ENCODE peak calls at places on chromosomes 4 and X, in six cellular contexts. B is stomach, U is mucosa of descending colon, G is neural progenitor cell, R is T-cell, L is HEK293T. F is an unnamed sample.

GRCh38 chr4:189367832-189368231 is 572.8 kb upstream of the FRG1 start:
- DNase-seq in B (no peak), R (no peak), L (no peak), G (no peak), U (no peak), F (no peak)

GRCh38 chr4:103091601-103092223 is 7.9 kb downstream of the BDH2 start:
- DNase-seq in B (no peak), G (peak; percentile 71), R (peak; percentile 33), L (peak; percentile 26), U (no peak), F (no peak)

GRCh38 chr4:117001077-117001476 is 84.3 kb downstream of the TRAM1L1 start:
- DNase-seq in U (no peak), G (peak; percentile 39), L (no peak), B (no peak), R (no peak), F (no peak)

GRCh38 chr4:67468801-67469200 is 76.5 kb downstream of the CENPC start:
- DNase-seq in L (no peak), B (no peak), G (no peak), U (no peak), R (no peak), F (no peak)

GRCh38 chrX:155313766-155314165 is 20.6 kb downstream of the CLIC2 start:
- DNase-seq in R (no peak), L (no peak), U (no peak), B (no peak), G (no peak), F (no peak)

GRCh38 chr4:93228021-93228420 is 600.5 kb upstream of the ATOH1 start:
- DNase-seq in R (no peak), G (no peak), U (no peak), B (no peak), L (no peak), F (no peak)

GRCh38 chr4:39855909-39856512 is 121.7 kb downstream of the PDS5A start:
- DNase-seq in U (no peak), R (no peak), L (no peak), G (no peak), B (no peak), F (no peak)

GRCh38 chr4:128521634-128522253 is 234.1 kb upstream of the PGRMC2 start:
- DNase-seq in R (no peak), U (no peak), L (no peak), B (no peak), G (no peak), F (no peak)

GRCh38 chr4:52659722-52660261 is 691 bp upstream of the USP46 start:
- DNase-seq in L (no peak), G (peak; percentile 58), R (no peak), B (peak; percentile 71), U (peak; percentile 76), F (no peak)

GRCh38 chr4:38284294-38285045 is 324.3 kb downstream of the PTTG2 start:
- DNase-seq in B (no peak), L (no peak), U (no peak), R (no peak), G (no peak), F (no peak)

GRCh38 chr4:167216783-167217182 is 17.5 kb downstream of the SPOCK3 start:
- DNase-seq in B (no peak), G (no peak), R (no peak), L (no peak), U (no peak), F (no peak)

GRCh38 chr4:176277162-176277904 is 8.3 kb upstream of the ASB5 start:
- DNase-seq in G (peak; percentile 75), L (peak; percentile 73), B (peak; percentile 71), U (no peak), R (peak; percentile 2), F (no peak)

GRCh38 chr4:109111031-109111430 is 191.4 kb downstream of the COL25A1 start:
- DNase-seq in G (no peak), L (no peak), R (no peak), U (no peak), B (no peak), F (no peak)

GRCh38 chr4:22556411-22556969 is 40.6 kb upstream of the ADGRA3 start:
- DNase-seq in R (no peak), G (no peak), B (no peak), L (no peak), U (peak; percentile 46), F (no peak)

GRCh38 chr4:27000122-27000521 is 139.5 kb downstream of the STIM2 start:
- DNase-seq in R (no peak), U (no peak), L (no peak), B (no peak), G (no peak), F (no peak)

GRCh38 chr4:27003602-27004238 is 143.1 kb downstream of the STIM2 start:
- DNase-seq in G (no peak), B (no peak), L (no peak), U (no peak), R (no peak), F (no peak)

GRCh38 chrX:70476934-70477733 is 32.5 kb downstream of the DLG3 start:
- DNase-seq in B (peak; percentile 39), U (peak; percentile 77), L (no peak), R (no peak), G (peak; percentile 13), F (no peak)

GRCh38 chrX:16700734-16701133 is 11.7 kb downstream of the CTPS2 start:
- DNase-seq in R (no peak), U (no peak), L (no peak), G (no peak), B (no peak), F (no peak)

GRCh38 chrX:131802836-131803626 is 220.1 kb upstream of the STK26 start:
- DNase-seq in R (peak; percentile 6), B (peak; percentile 78), G (no peak), U (no peak), L (peak; percentile 74), F (no peak)

GRCh38 chr4:83114576-83114975 is at the start of gene PLAC8:
- DNase-seq in R (peak; percentile 35), U (no peak), B (peak; percentile 51), L (peak; percentile 15), G (no peak), F (no peak)

GRCh38 chrX:47240619-47241018 is 7.8 kb downstream of the USP11 start:
- DNase-seq in R (no peak), B (no peak), L (no peak), G (no peak), U (no peak), F (no peak)

GRCh38 chr4:74118600-74119351 is 19.8 kb upstream of the CXCL2 start:
- DNase-seq in U (no peak), G (no peak), L (no peak), R (no peak), B (no peak), F (no peak)

GRCh38 chr4:8403173-8403753 is 37.3 kb downstream of the ACOX3 start:
- DNase-seq in R (peak; percentile 43), B (peak; percentile 78), G (peak; percentile 86), U (no peak), L (peak; percentile 88), F (peak; percentile 86)

GRCh38 chr4:163748474-163748873 is 254.0 kb downstream of the TMA16 start:
- DNase-seq in L (peak; percentile 16), R (no peak), U (no peak), B (no peak), G (no peak), F (no peak)

GRCh38 chr4:150588341-150588740 is 6.4 kb downstream of the MAB21L2 start:
- DNase-seq in L (no peak), R (no peak), U (no peak), G (no peak), B (no peak), F (no peak)

GRCh38 chr4:119738901-119739300 is 110.3 kb upstream of the PDE5A start:
- DNase-seq in U (no peak), L (no peak), B (no peak), G (no peak), R (no peak), F (no peak)

GRCh38 chr4:123304151-123305021 is 92.2 kb upstream of the SPRY1 start:
- DNase-seq in B (no peak), R (no peak), L (no peak), U (no peak), G (peak; percentile 94), F (no peak)

GRCh38 chr4:176034498-176034897 is 31.1 kb upstream of the WDR17 start:
- DNase-seq in G (peak; percentile 58), L (no peak), R (no peak), B (no peak), U (no peak), F (no peak)